ENCODE peak calls at places on chromosomes 11 and 22, in five cellular contexts. S is lung, J is Peyer's patch, Z is esophagus squamous epithelium, W is epithelial cell of esophagus. A is an unnamed sample.
A peak's percentile ranks its signal among the peaks of the same experiment; 100 is the strongest.

GRCh38 chr11:124460459-124460858 is 15.0 kb upstream of the OR8B8 start:
- DNase-seq in S (no peak), J (no peak), Z (no peak), W (no peak), A (no peak)

GRCh38 chr11:125164422-125165110 is at the start of gene PKNOX2:
- DNase-seq in S (peak; percentile 59), J (peak; percentile 35), Z (no peak), W (peak; percentile 68), A (peak; percentile 88)

GRCh38 chr11:925158-925495 is 543 bp upstream of the AP2A2 start:
- DNase-seq in S (no peak), J (no peak), Z (no peak), W (no peak), A (no peak)

GRCh38 chr11:59223611-59224010 is 10.9 kb upstream of the MPEG1 start:
- DNase-seq in S (no peak), J (no peak), Z (no peak), W (no peak), A (no peak)

GRCh38 chr22:21095773-21096107 is 50.0 kb downstream of the LRRC74B start:
- DNase-seq in S (no peak), J (no peak), Z (no peak), W (no peak), A (no peak)

GRCh38 chr22:21707677-21708076 is 27.9 kb downstream of the YPEL1 start:
- DNase-seq in S (no peak), J (no peak), Z (no peak), W (no peak), A (no peak)

GRCh38 chr22:42269407-42270177 is 861 bp downstream of the TCF20 start:
- DNase-seq in S (peak; percentile 64), J (peak; percentile 82), Z (no peak), W (peak; percentile 78), A (peak; percentile 13)

GRCh38 chr11:35304393-35304790 is 115.0 kb downstream of the SLC1A2 start:
- DNase-seq in S (no peak), J (no peak), Z (no peak), W (peak; percentile 37), A (peak; percentile 89)

GRCh38 chr22:21585389-21585788 is 17.9 kb downstream of the UBE2L3 start:
- DNase-seq in S (no peak), J (no peak), Z (no peak), W (no peak), A (no peak)

GRCh38 chr11:8870461-8871282 is 40.3 kb upstream of the AKIP1 start:
- DNase-seq in S (peak; percentile 62), J (no peak), Z (no peak), W (peak; percentile 85), A (peak; percentile 76)

GRCh38 chr22:24408630-24409029 is 18.8 kb upstream of the ADORA2A start:
- DNase-seq in S (no peak), J (no peak), Z (no peak), W (no peak), A (no peak)

GRCh38 chr11:350723-351255 is 18.5 kb upstream of the B4GALNT4 start:
- DNase-seq in S (no peak), J (no peak), Z (no peak), W (peak; percentile 82), A (peak; percentile 22)

GRCh38 chr11:103532133-103532788 is 423.0 kb downstream of the DYNC2H1 start:
- DNase-seq in S (no peak), J (no peak), Z (no peak), W (peak; percentile 67), A (peak; percentile 87)

GRCh38 chr22:42167066-42167465 is 36.5 kb upstream of the CYP2D6 start:
- DNase-seq in S (no peak), J (no peak), Z (no peak), W (no peak), A (no peak)

GRCh38 chr22:46678003-46678657 is 57.9 kb downstream of the GRAMD4 start:
- DNase-seq in S (no peak), J (no peak), Z (no peak), W (no peak), A (no peak)

GRCh38 chr11:118930152-118930712 is 4.5 kb upstream of the BCL9L start:
- DNase-seq in S (peak; percentile 92), J (peak; percentile 88), Z (no peak), W (peak; percentile 98), A (peak; percentile 81)

GRCh38 chr11:57729479-57729878 is 11.8 kb upstream of the SELENOH start:
- DNase-seq in S (no peak), J (no peak), Z (no peak), W (no peak), A (no peak)

GRCh38 chr11:86637976-86638375 is 34.4 kb downstream of the ME3 start:
- DNase-seq in S (no peak), J (no peak), Z (no peak), W (no peak), A (peak; percentile 39)

GRCh38 chr11:78773503-78773902 is 198.8 kb upstream of the NARS2 start:
- DNase-seq in S (no peak), J (no peak), Z (no peak), W (no peak), A (no peak)

GRCh38 chr11:75583710-75584658 is 21.9 kb downstream of the SERPINH1 start:
- DNase-seq in S (peak; percentile 68), J (peak; percentile 25), Z (no peak), W (no peak), A (peak; percentile 79)

GRCh38 chr11:68377389-68377795 is 65.0 kb downstream of the LRP5 start:
- DNase-seq in S (no peak), J (no peak), Z (no peak), W (no peak), A (no peak)

GRCh38 chr11:111309516-111309915 is 11.2 kb downstream of the POU2AF3 start:
- DNase-seq in S (no peak), J (no peak), Z (no peak), W (no peak), A (no peak)

GRCh38 chr11:122159173-122159701 is 43.2 kb upstream of the BLID start:
- DNase-seq in S (no peak), J (no peak), Z (no peak), W (peak; percentile 21), A (peak; percentile 79)

GRCh38 chr11:1116104-1116503 is 41.4 kb downstream of the MUC2 start:
- DNase-seq in S (no peak), J (no peak), Z (no peak), W (no peak), A (no peak)

GRCh38 chr22:47002692-47003091 is 240.2 kb downstream of the TBC1D22A start:
- DNase-seq in S (no peak), J (no peak), Z (no peak), W (no peak), A (no peak)

GRCh38 chr22:35480627-35481565 is 59.7 kb upstream of the RASD2 start:
- DNase-seq in S (no peak), J (no peak), Z (no peak), W (no peak), A (no peak)

GRCh38 chr11:121478226-121478894 is 25.6 kb upstream of the SORL1-AS1 start:
- DNase-seq in S (no peak), J (no peak), Z (no peak), W (peak; percentile 82), A (no peak)

GRCh38 chr11:112963368-112963955 is 2.2 kb downstream of the NCAM1 start:
- DNase-seq in S (no peak), J (no peak), Z (no peak), W (no peak), A (no peak)
- H3K4me3 ChIP-seq in S (no peak overlapping the region), J (peak overlapping the region; percentile 59), Z (peak overlapping the region; percentile 57), W (no peak overlapping the region), A (peak overlapping the region; percentile 56)

GRCh38 chr22:49488943-49489342 is 338.7 kb downstream of the BRD1 start:
- DNase-seq in S (no peak), J (no peak), Z (no peak), W (no peak), A (no peak)
- H3K4me3 ChIP-seq in S (no peak overlapping the region), J (no peak overlapping the region), Z (no peak overlapping the region), W (no peak overlapping the region), A (no peak overlapping the region)

GRCh38 chr11:2909145-2909914 is 19.9 kb downstream of the PHLDA2 start:
- DNase-seq in S (no peak), J (no peak), Z (no peak), W (no peak), A (no peak)
- H3K4me3 ChIP-seq in S (no peak overlapping the region), J (no peak overlapping the region), Z (peak overlapping the region; percentile 15), W (no peak overlapping the region), A (no peak overlapping the region)

DNA sequence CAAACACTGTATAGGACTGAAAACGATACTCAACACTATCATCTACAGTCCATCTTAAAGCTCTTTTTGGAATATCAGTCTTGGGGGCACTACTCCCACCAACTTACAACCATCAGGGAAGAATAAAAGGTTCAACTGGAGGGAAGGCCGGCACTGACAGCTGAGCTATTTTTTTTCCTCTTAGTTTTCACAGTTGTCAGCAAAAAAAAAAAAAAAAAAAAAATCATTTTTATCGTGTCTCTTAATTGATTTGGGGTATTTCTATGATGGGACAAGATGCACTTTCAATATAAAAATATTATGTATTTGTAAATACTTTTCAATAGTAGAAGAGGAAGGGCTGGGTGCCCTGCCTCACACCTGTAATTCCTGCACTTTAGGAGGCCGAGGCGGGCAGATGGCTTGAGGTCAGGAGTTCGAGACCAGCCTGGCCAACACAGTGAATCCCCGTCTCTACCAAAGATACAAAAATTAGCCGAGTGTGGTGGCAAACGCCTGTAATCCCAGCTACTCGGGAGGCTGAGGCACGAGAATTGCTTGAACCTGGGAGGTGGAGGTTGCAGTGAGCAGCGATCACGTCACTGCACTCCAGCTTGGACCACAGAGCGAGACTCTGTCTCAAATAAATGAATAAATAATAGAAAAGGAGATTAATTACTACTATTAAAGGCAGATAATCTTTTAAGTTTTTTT is 1.5 kb downstream of the KIF18A start:
- DNase-seq in S (no peak), J (no peak), Z (no peak), W (no peak), A (no peak)
- H3K4me3 ChIP-seq in S (no peak overlapping the region), J (no peak overlapping the region), Z (no peak overlapping the region), W (peak overlapping the region; percentile 51), A (no peak overlapping the region)

GRCh38 chr22:28034760-28035401 is 115.8 kb upstream of the PITPNB start:
- DNase-seq in S (peak; percentile 65), J (no peak), Z (no peak), W (peak; percentile 36), A (peak; percentile 88)
- H3K4me3 ChIP-seq in S (no peak overlapping the region), J (no peak overlapping the region), Z (no peak overlapping the region), W (no peak overlapping the region), A (no peak overlapping the region)

GRCh38 chr22:19797631-19798319 is 37.2 kb downstream of the TBX1 start:
- DNase-seq in S (no peak), J (no peak), Z (no peak), W (no peak), A (no peak)
- H3K4me3 ChIP-seq in S (no peak overlapping the region), J (no peak overlapping the region), Z (no peak overlapping the region), W (no peak overlapping the region), A (no peak overlapping the region)

GRCh38 chr11:72113170-72113808 is 794 bp upstream of the ANAPC15 start:
- DNase-seq in S (no peak), J (no peak), Z (no peak), W (peak; percentile 85), A (peak; percentile 28)
- H3K4me3 ChIP-seq in S (no peak overlapping the region), J (peak overlapping the region; percentile 83), Z (peak overlapping the region; percentile 70), W (peak overlapping the region; percentile 88), A (no peak overlapping the region)

GRCh38 chr11:65834202-65834601 is 439 bp downstream of the SNX32 start:
- DNase-seq in S (no peak), J (no peak), Z (no peak), W (no peak), A (no peak)
- H3K4me3 ChIP-seq in S (no peak overlapping the region), J (peak overlapping the region; percentile 58), Z (peak overlapping the region; percentile 61), W (peak overlapping the region; percentile 77), A (peak overlapping the region; percentile 73)